ENCODE peak calls at places on chromosomes 6 and 20, in ten cellular contexts. One of them, this sample, is unnamed.

GRCh38 chr6:170179925-170180324 is 111.0 kb downstream of the DLL1 start:
- DNase-seq in GM20000: no peak
- DNase-seq in posterior cingulate gyrus: no peak
- DNase-seq in A549: no peak
- DNase-seq in activated T-cell treated with anti-CD3 and anti-CD28 coated beads for 1 hour: no peak
- DNase-seq in left ventricle myocardium superior: no peak
- DNase-seq in kidney tubule cell: no peak
- DNase-seq in kidney: peak
- DNase-seq in activated T-helper 9 cell treated with anti-CD3 and anti-CD28 coated beads, Interleukin-2, amount 50 U/mL, for 16 hours: no peak
- DNase-seq in NCI-H1105: no peak
- DNase-seq in this sample: no peak

GRCh38 chr20:49384437-49385434 is 97.7 kb downstream of the KCNB1 start:
- DNase-seq in GM20000: peak
- DNase-seq in posterior cingulate gyrus: peak
- DNase-seq in A549: peak
- DNase-seq in activated T-cell treated with anti-CD3 and anti-CD28 coated beads for 1 hour: peak
- DNase-seq in left ventricle myocardium superior: peak
- DNase-seq in kidney tubule cell: peak
- DNase-seq in kidney: peak
- DNase-seq in activated T-helper 9 cell treated with anti-CD3 and anti-CD28 coated beads, Interleukin-2, amount 50 U/mL, for 16 hours: peak
- DNase-seq in NCI-H1105: peak
- DNase-seq in this sample: peak

GRCh38 chr6:37137201-37137880 is 32.6 kb upstream of the PIM1 start:
- DNase-seq in GM20000: peak
- DNase-seq in posterior cingulate gyrus: no peak
- DNase-seq in A549: peak
- DNase-seq in activated T-cell treated with anti-CD3 and anti-CD28 coated beads for 1 hour: no peak
- DNase-seq in left ventricle myocardium superior: peak
- DNase-seq in kidney tubule cell: peak
- DNase-seq in kidney: no peak
- DNase-seq in activated T-helper 9 cell treated with anti-CD3 and anti-CD28 coated beads, Interleukin-2, amount 50 U/mL, for 16 hours: peak
- DNase-seq in NCI-H1105: no peak
- DNase-seq in this sample: no peak

GRCh38 chr20:61686081-61686936 is 379.4 kb downstream of the TAF4 start:
- DNase-seq in GM20000: no peak
- DNase-seq in posterior cingulate gyrus: no peak
- DNase-seq in A549: no peak
- DNase-seq in activated T-cell treated with anti-CD3 and anti-CD28 coated beads for 1 hour: no peak
- DNase-seq in left ventricle myocardium superior: no peak
- DNase-seq in kidney tubule cell: no peak
- DNase-seq in kidney: peak
- DNase-seq in activated T-helper 9 cell treated with anti-CD3 and anti-CD28 coated beads, Interleukin-2, amount 50 U/mL, for 16 hours: no peak
- DNase-seq in NCI-H1105: no peak
- DNase-seq in this sample: no peak

GRCh38 chr6:42136508-42137191 is 5.8 kb downstream of the C6orf132 start:
- DNase-seq in GM20000: peak
- DNase-seq in posterior cingulate gyrus: no peak
- DNase-seq in A549: peak
- DNase-seq in activated T-cell treated with anti-CD3 and anti-CD28 coated beads for 1 hour: no peak
- DNase-seq in left ventricle myocardium superior: no peak
- DNase-seq in kidney tubule cell: peak
- DNase-seq in kidney: peak
- DNase-seq in activated T-helper 9 cell treated with anti-CD3 and anti-CD28 coated beads, Interleukin-2, amount 50 U/mL, for 16 hours: no peak
- DNase-seq in NCI-H1105: peak
- DNase-seq in this sample: peak

GRCh38 chr6:127192911-127193503 is 73.7 kb upstream of the RNF146 start:
- DNase-seq in GM20000: no peak
- DNase-seq in posterior cingulate gyrus: no peak
- DNase-seq in A549: no peak
- DNase-seq in activated T-cell treated with anti-CD3 and anti-CD28 coated beads for 1 hour: no peak
- DNase-seq in left ventricle myocardium superior: no peak
- DNase-seq in kidney tubule cell: no peak
- DNase-seq in kidney: no peak
- DNase-seq in activated T-helper 9 cell treated with anti-CD3 and anti-CD28 coated beads, Interleukin-2, amount 50 U/mL, for 16 hours: no peak
- DNase-seq in NCI-H1105: no peak
- DNase-seq in this sample: no peak

GRCh38 chr20:48295966-48296421 is 510.7 kb upstream of the SULF2 start:
- DNase-seq in GM20000: no peak
- DNase-seq in posterior cingulate gyrus: no peak
- DNase-seq in A549: no peak
- DNase-seq in activated T-cell treated with anti-CD3 and anti-CD28 coated beads for 1 hour: no peak
- DNase-seq in left ventricle myocardium superior: no peak
- DNase-seq in kidney tubule cell: peak
- DNase-seq in kidney: no peak
- DNase-seq in activated T-helper 9 cell treated with anti-CD3 and anti-CD28 coated beads, Interleukin-2, amount 50 U/mL, for 16 hours: no peak
- DNase-seq in NCI-H1105: no peak
- DNase-seq in this sample: no peak

GRCh38 chr6:68778356-68779020 is 143.4 kb downstream of the ADGRB3 start:
- DNase-seq in GM20000: peak
- DNase-seq in posterior cingulate gyrus: no peak
- DNase-seq in A549: no peak
- DNase-seq in activated T-cell treated with anti-CD3 and anti-CD28 coated beads for 1 hour: no peak
- DNase-seq in left ventricle myocardium superior: no peak
- DNase-seq in kidney tubule cell: peak
- DNase-seq in kidney: no peak
- DNase-seq in activated T-helper 9 cell treated with anti-CD3 and anti-CD28 coated beads, Interleukin-2, amount 50 U/mL, for 16 hours: no peak
- DNase-seq in NCI-H1105: peak
- DNase-seq in this sample: peak

GRCh38 chr6:63476302-63476701 is 96.0 kb upstream of the LOC128125822 start:
- DNase-seq in GM20000: no peak
- DNase-seq in posterior cingulate gyrus: no peak
- DNase-seq in A549: no peak
- DNase-seq in activated T-cell treated with anti-CD3 and anti-CD28 coated beads for 1 hour: no peak
- DNase-seq in left ventricle myocardium superior: peak
- DNase-seq in kidney tubule cell: no peak
- DNase-seq in kidney: no peak
- DNase-seq in activated T-helper 9 cell treated with anti-CD3 and anti-CD28 coated beads, Interleukin-2, amount 50 U/mL, for 16 hours: no peak
- DNase-seq in NCI-H1105: no peak
- DNase-seq in this sample: no peak

GRCh38 chr6:37626915-37627314 is 70.8 kb downstream of the MDGA1 start:
- DNase-seq in GM20000: no peak
- DNase-seq in posterior cingulate gyrus: no peak
- DNase-seq in A549: no peak
- DNase-seq in activated T-cell treated with anti-CD3 and anti-CD28 coated beads for 1 hour: no peak
- DNase-seq in left ventricle myocardium superior: no peak
- DNase-seq in kidney tubule cell: no peak
- DNase-seq in kidney: no peak
- DNase-seq in activated T-helper 9 cell treated with anti-CD3 and anti-CD28 coated beads, Interleukin-2, amount 50 U/mL, for 16 hours: no peak
- DNase-seq in NCI-H1105: no peak
- DNase-seq in this sample: no peak

GRCh38 chr6:128759447-128759846 is 123.5 kb upstream of the LAMA2 start:
- DNase-seq in GM20000: no peak
- DNase-seq in posterior cingulate gyrus: no peak
- DNase-seq in A549: no peak
- DNase-seq in activated T-cell treated with anti-CD3 and anti-CD28 coated beads for 1 hour: no peak
- DNase-seq in left ventricle myocardium superior: no peak
- DNase-seq in kidney tubule cell: no peak
- DNase-seq in kidney: no peak
- DNase-seq in activated T-helper 9 cell treated with anti-CD3 and anti-CD28 coated beads, Interleukin-2, amount 50 U/mL, for 16 hours: no peak
- DNase-seq in NCI-H1105: no peak
- DNase-seq in this sample: no peak

GRCh38 chr6:148959511-148959910 is 212.7 kb downstream of the UST start:
- DNase-seq in GM20000: no peak
- DNase-seq in posterior cingulate gyrus: no peak
- DNase-seq in A549: no peak
- DNase-seq in activated T-cell treated with anti-CD3 and anti-CD28 coated beads for 1 hour: no peak
- DNase-seq in left ventricle myocardium superior: no peak
- DNase-seq in kidney tubule cell: no peak
- DNase-seq in kidney: no peak
- DNase-seq in activated T-helper 9 cell treated with anti-CD3 and anti-CD28 coated beads, Interleukin-2, amount 50 U/mL, for 16 hours: no peak
- DNase-seq in NCI-H1105: no peak
- DNase-seq in this sample: no peak

GRCh38 chr6:118784641-118785164 is 109.2 kb upstream of the ASF1A start:
- DNase-seq in GM20000: no peak
- DNase-seq in posterior cingulate gyrus: no peak
- DNase-seq in A549: no peak
- DNase-seq in activated T-cell treated with anti-CD3 and anti-CD28 coated beads for 1 hour: no peak
- DNase-seq in left ventricle myocardium superior: peak
- DNase-seq in kidney tubule cell: no peak
- DNase-seq in kidney: no peak
- DNase-seq in activated T-helper 9 cell treated with anti-CD3 and anti-CD28 coated beads, Interleukin-2, amount 50 U/mL, for 16 hours: no peak
- DNase-seq in NCI-H1105: no peak
- DNase-seq in this sample: no peak

GRCh38 chr6:37777272-37777736 is 42.2 kb upstream of the ZFAND3 start:
- DNase-seq in GM20000: no peak
- DNase-seq in posterior cingulate gyrus: no peak
- DNase-seq in A549: no peak
- DNase-seq in activated T-cell treated with anti-CD3 and anti-CD28 coated beads for 1 hour: no peak
- DNase-seq in left ventricle myocardium superior: no peak
- DNase-seq in kidney tubule cell: no peak
- DNase-seq in kidney: no peak
- DNase-seq in activated T-helper 9 cell treated with anti-CD3 and anti-CD28 coated beads, Interleukin-2, amount 50 U/mL, for 16 hours: no peak
- DNase-seq in NCI-H1105: no peak
- DNase-seq in this sample: no peak

GRCh38 chr6:106553440-106553839 is 75.9 kb downstream of the RTN4IP1 start:
- DNase-seq in GM20000: no peak
- DNase-seq in posterior cingulate gyrus: no peak
- DNase-seq in A549: no peak
- DNase-seq in activated T-cell treated with anti-CD3 and anti-CD28 coated beads for 1 hour: no peak
- DNase-seq in left ventricle myocardium superior: no peak
- DNase-seq in kidney tubule cell: peak
- DNase-seq in kidney: no peak
- DNase-seq in activated T-helper 9 cell treated with anti-CD3 and anti-CD28 coated beads, Interleukin-2, amount 50 U/mL, for 16 hours: no peak
- DNase-seq in NCI-H1105: no peak
- DNase-seq in this sample: no peak

This sample was measured in HT-29.